ENCODE peak calls at places on chromosomes 6 and 20, in five cellular contexts. W is activated CD4-positive, alpha-beta T cell treated with anti-CD3 and anti-CD28 coated beads, Interleukin-2, amount 50 U/mL, for 24 hours; Z is NB4; V is Kasumi-1; N is cortex of kidney. U is an unnamed sample.

GRCh38 chr20:1707588-1708449 is 50.2 kb upstream of the SIRPG start:
- DNase-seq in Z (peak), W (no peak), V (peak), N (no peak), U (no peak)

GRCh38 chr20:23362392-23363256 is 642 bp downstream of the GZF1 start:
- DNase-seq in W (no peak), Z (peak), N (no peak), V (peak), U (no peak)

GRCh38 chr20:1646975-1647431 is 10.6 kb downstream of the SIRPG start:
- DNase-seq in W (peak), V (no peak), Z (no peak), N (no peak), U (no peak)

GRCh38 chr6:100617633-100618348 is 153.1 kb upstream of the SIM1 start:
- DNase-seq in V (no peak), Z (peak), N (no peak), W (no peak), U (no peak)

GRCh38 chr20:35739294-35740163 is 2.5 kb downstream of the RBM39 start:
- DNase-seq in V (peak), W (no peak), Z (peak), N (no peak), U (no peak)

GRCh38 chr6:16871047-16871446 is 109.8 kb upstream of the ATXN1 start:
- DNase-seq in W (no peak), V (no peak), Z (no peak), N (no peak), U (no peak)

GRCh38 chr6:32944265-32944664 is 3.4 kb upstream of the HLA-DMB start:
- DNase-seq in Z (peak), N (no peak), V (peak), W (peak), U (no peak)

GRCh38 chr6:3522561-3523287 is 65.9 kb upstream of the SLC22A23 start:
- DNase-seq in W (no peak), N (no peak), V (no peak), Z (no peak), U (no peak)